ENCODE peak calls at places on chromosomes 1 and 21, in five cellular contexts. One of them, this sample, is unnamed.

GRCh38 chr1:111448482-111448917 is 556 bp downstream of the WDR77 start:
- DNase-seq in HS-27A: no peak
- DNase-seq in ELF-1: peak; percentile 40
- DNase-seq in thoracic aorta: no peak
- DNase-seq in bronchial epithelial cell: peak; percentile 53
- DNase-seq in this sample: no peak

GRCh38 chr1:221994274-221994698 is 252.4 kb upstream of the DUSP10 start:
- DNase-seq in HS-27A: no peak
- DNase-seq in ELF-1: no peak
- DNase-seq in thoracic aorta: no peak
- DNase-seq in bronchial epithelial cell: peak; percentile 79
- DNase-seq in this sample: no peak

GRCh38 chr1:160406131-160406968 is 6.0 kb downstream of the VANGL2 start:
- DNase-seq in HS-27A: no peak
- DNase-seq in ELF-1: no peak
- DNase-seq in thoracic aorta: no peak
- DNase-seq in bronchial epithelial cell: peak; percentile 52
- DNase-seq in this sample: no peak

GRCh38 chr1:86429830-86430229 is 5.9 kb downstream of the CLCA2 start:
- DNase-seq in HS-27A: peak; percentile 27
- DNase-seq in ELF-1: no peak
- DNase-seq in thoracic aorta: peak; percentile 13
- DNase-seq in bronchial epithelial cell: peak; percentile 98
- DNase-seq in this sample: no peak

GRCh38 chr1:170494369-170494768 is 37.6 kb upstream of the GORAB start:
- DNase-seq in HS-27A: no peak
- DNase-seq in ELF-1: no peak
- DNase-seq in thoracic aorta: no peak
- DNase-seq in bronchial epithelial cell: peak; percentile 34
- DNase-seq in this sample: no peak

GRCh38 chr1:66730462-66730861 is 21.8 kb upstream of the DYNLT5 start:
- DNase-seq in HS-27A: no peak
- DNase-seq in ELF-1: peak; percentile 13
- DNase-seq in thoracic aorta: no peak
- DNase-seq in bronchial epithelial cell: no peak
- DNase-seq in this sample: no peak

GRCh38 chr1:56525463-56526155 is 53.8 kb downstream of the PLPP3 start:
- DNase-seq in HS-27A: no peak
- DNase-seq in ELF-1: no peak
- DNase-seq in thoracic aorta: no peak
- DNase-seq in bronchial epithelial cell: peak; percentile 22
- DNase-seq in this sample: no peak

GRCh38 chr1:111234866-111235265 is 7.4 kb downstream of the CHI3L2 start:
- DNase-seq in HS-27A: no peak
- DNase-seq in ELF-1: no peak
- DNase-seq in thoracic aorta: no peak
- DNase-seq in bronchial epithelial cell: peak; percentile 80
- DNase-seq in this sample: no peak

GRCh38 chr1:65209005-65209885 is 61.2 kb downstream of the AK4 start:
- DNase-seq in HS-27A: no peak
- DNase-seq in ELF-1: peak; percentile 4
- DNase-seq in thoracic aorta: no peak
- DNase-seq in bronchial epithelial cell: peak; percentile 45
- DNase-seq in this sample: no peak

GRCh38 chr1:183622884-183623785 is 12.4 kb downstream of the ARPC5 start:
- DNase-seq in HS-27A: no peak
- DNase-seq in ELF-1: peak; percentile 56
- DNase-seq in thoracic aorta: no peak
- DNase-seq in bronchial epithelial cell: peak; percentile 78
- DNase-seq in this sample: no peak

GRCh38 chr1:42943166-42943565 is 15.5 kb downstream of the SLC2A1 start:
- DNase-seq in HS-27A: peak; percentile 80
- DNase-seq in ELF-1: no peak
- DNase-seq in thoracic aorta: peak; percentile 52
- DNase-seq in bronchial epithelial cell: peak; percentile 93
- DNase-seq in this sample: no peak

GRCh38 chr1:205313681-205314308 is 7.8 kb downstream of the NUAK2 start:
- DNase-seq in HS-27A: no peak
- DNase-seq in ELF-1: peak; percentile 97
- DNase-seq in thoracic aorta: no peak
- DNase-seq in bronchial epithelial cell: peak; percentile 60
- DNase-seq in this sample: no peak

GRCh38 chr1:2046225-2046917 is 3.8 kb upstream of the PRKCZ start:
- DNase-seq in HS-27A: no peak
- DNase-seq in ELF-1: peak; percentile 93
- DNase-seq in thoracic aorta: no peak
- DNase-seq in bronchial epithelial cell: peak; percentile 49
- DNase-seq in this sample: no peak

GRCh38 chr1:15272009-15272781 is 25.2 kb downstream of the FHAD1 start:
- DNase-seq in HS-27A: peak; percentile 59
- DNase-seq in ELF-1: peak; percentile 85
- DNase-seq in thoracic aorta: peak; percentile 27
- DNase-seq in bronchial epithelial cell: peak; percentile 76
- DNase-seq in this sample: no peak

GRCh38 chr1:177927021-177927596 is 42.7 kb downstream of the SEC16B start:
- DNase-seq in HS-27A: peak; percentile 92
- DNase-seq in ELF-1: no peak
- DNase-seq in thoracic aorta: no peak
- DNase-seq in bronchial epithelial cell: peak; percentile 85
- DNase-seq in this sample: no peak

GRCh38 chr1:181551249-181551648 is 67.9 kb downstream of the CACNA1E start:
- DNase-seq in HS-27A: no peak
- DNase-seq in ELF-1: peak; percentile 11
- DNase-seq in thoracic aorta: no peak
- DNase-seq in bronchial epithelial cell: no peak
- DNase-seq in this sample: no peak

GRCh38 chr1:66401244-66401643 is 132.7 kb upstream of the SGIP1 start:
- DNase-seq in HS-27A: no peak
- DNase-seq in ELF-1: no peak
- DNase-seq in thoracic aorta: no peak
- DNase-seq in bronchial epithelial cell: no peak
- DNase-seq in this sample: no peak

GRCh38 chr21:45109831-45110492 is 35.6 kb downstream of the ADARB1 start:
- DNase-seq in HS-27A: no peak
- DNase-seq in ELF-1: no peak
- DNase-seq in thoracic aorta: no peak
- DNase-seq in bronchial epithelial cell: no peak
- DNase-seq in this sample: no peak